ENCODE peak calls at places on chromosomes 16 and 17, in ten cellular contexts. V is psoas muscle, X is bronchial epithelial cell, P is kidney epithelial cell, G is cardiac fibroblast, Z is endothelial cell, F is breast epithelium, M is heart left ventricle, H is heart right ventricle, L is astrocyte of the cerebellum. Y is an unnamed sample.

GRCh38 chr16:89193021-89193575 is 7.2 kb downstream of the SLC22A31 start:
- DNase-seq in V (peak; percentile 48), X (peak; percentile 27), P (no peak), G (peak; percentile 97), Z (no peak), F (no peak), M (peak; percentile 77), H (peak; percentile 72), L (no peak), Y (peak; percentile 87)

GRCh38 chr16:58614212-58614611 is 15.4 kb downstream of the CNOT1 start:
- DNase-seq in V (no peak), X (no peak), P (no peak), G (peak; percentile 41), Z (no peak), F (no peak), M (no peak), H (no peak), L (no peak), Y (no peak)

GRCh38 chr17:8753976-8754440 is 4.3 kb downstream of the SPDYE4 start:
- DNase-seq in V (no peak), X (peak; percentile 40), P (no peak), G (peak; percentile 31), Z (no peak), F (no peak), M (no peak), H (no peak), L (no peak), Y (peak; percentile 67)

GRCh38 chr17:57810740-57811632 is 38.9 kb downstream of the MRPS23 start:
- DNase-seq in V (peak; percentile 44), X (peak; percentile 23), P (no peak), G (peak; percentile 67), Z (no peak), F (no peak), M (peak; percentile 43), H (peak; percentile 69), L (peak; percentile 81), Y (no peak)

GRCh38 chr16:77993111-77993571 is 29.2 kb upstream of the CLEC3A start:
- DNase-seq in V (no peak), X (no peak), P (no peak), G (no peak), Z (no peak), F (no peak), M (no peak), H (no peak), L (peak; percentile 28), Y (no peak)

GRCh38 chr16:86862596-86862995 is 284.2 kb downstream of the FOXL1 start:
- DNase-seq in V (no peak), X (no peak), P (no peak), G (peak; percentile 10), Z (no peak), F (no peak), M (peak; percentile 41), H (peak; percentile 40), L (no peak), Y (no peak)

GRCh38 chr17:6458416-6458950 is 14.2 kb downstream of the PIMREG start:
- DNase-seq in V (no peak), X (no peak), P (no peak), G (no peak), Z (no peak), F (no peak), M (no peak), H (no peak), L (no peak), Y (no peak)

GRCh38 chr17:39617446-39618251 is 9.1 kb upstream of the PPP1R1B start:
- DNase-seq in V (peak; percentile 62), X (peak; percentile 23), P (no peak), G (peak; percentile 74), Z (no peak), F (peak; percentile 74), M (peak; percentile 63), H (peak; percentile 71), L (no peak), Y (no peak)

GRCh38 chr16:2032285-2033056 is 5.8 kb downstream of the NHERF2 start:
- DNase-seq in V (no peak), X (no peak), P (no peak), G (no peak), Z (no peak), F (no peak), M (peak; percentile 69), H (no peak), L (no peak), Y (no peak)

DNA sequence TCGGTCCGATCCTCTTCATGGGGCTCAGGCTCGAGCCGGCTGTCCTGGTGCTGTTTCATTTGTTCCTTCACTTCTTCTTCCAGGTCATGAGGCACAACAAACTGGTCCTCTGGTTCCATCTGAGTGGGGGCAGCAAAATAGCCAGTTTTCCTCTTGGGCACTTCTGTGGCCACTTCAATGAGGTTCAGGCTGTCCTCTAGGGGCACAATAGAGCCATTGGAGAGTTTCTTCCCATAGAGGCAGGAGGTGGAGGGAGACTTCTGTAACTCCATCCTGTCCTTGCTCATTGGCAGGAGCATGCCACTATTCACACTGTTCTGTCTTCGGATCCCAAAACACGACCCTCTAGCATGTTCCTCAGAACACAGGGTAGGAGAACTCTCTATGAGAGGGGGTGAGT is 22.9 kb downstream of the MARVELD3 start:
- DNase-seq in V (no peak), X (peak; percentile 7), P (no peak), G (peak; percentile 11), Z (peak; percentile 23), F (no peak), M (no peak), H (no peak), L (no peak), Y (no peak)
- TF ChIP-seq CTCF in V (no peak), X (peak; percentile 55), P (peak; percentile 37), G (peak; percentile 46), Z (no peak), F (no peak), M (no peak), H (peak; percentile 18), L (peak; percentile 38), Y (peak; percentile 37)

DNA sequence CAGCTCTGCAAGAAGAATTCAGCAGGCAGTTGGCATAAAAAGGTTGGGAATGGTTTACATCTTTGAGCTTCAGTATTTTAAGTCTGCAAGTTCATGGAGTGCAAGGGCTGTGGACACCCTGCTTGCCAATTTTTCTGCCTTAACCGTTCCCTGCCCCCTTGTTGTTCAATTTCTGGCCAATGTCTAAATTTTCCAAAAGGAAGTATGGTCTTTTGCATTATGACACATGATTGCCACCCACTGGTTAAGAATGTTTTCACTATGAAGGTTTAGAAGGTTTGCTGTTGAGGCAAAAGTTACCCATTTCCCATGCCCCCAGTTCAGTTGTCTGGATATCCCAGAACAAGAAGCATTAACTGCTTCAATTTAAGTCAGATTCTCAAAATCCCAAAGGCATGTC is 441.9 kb downstream of the CDH13 start:
- DNase-seq in V (no peak), X (no peak), P (no peak), G (peak; percentile 80), Z (no peak), F (no peak), M (no peak), H (no peak), L (peak; percentile 53), Y (no peak)
- TF ChIP-seq CTCF in V (peak; percentile 25), X (no peak), P (peak; percentile 19), G (peak; percentile 15), Z (no peak), F (no peak), M (peak; percentile 18), H (peak; percentile 46), L (peak; percentile 40), Y (no peak)

DNA sequence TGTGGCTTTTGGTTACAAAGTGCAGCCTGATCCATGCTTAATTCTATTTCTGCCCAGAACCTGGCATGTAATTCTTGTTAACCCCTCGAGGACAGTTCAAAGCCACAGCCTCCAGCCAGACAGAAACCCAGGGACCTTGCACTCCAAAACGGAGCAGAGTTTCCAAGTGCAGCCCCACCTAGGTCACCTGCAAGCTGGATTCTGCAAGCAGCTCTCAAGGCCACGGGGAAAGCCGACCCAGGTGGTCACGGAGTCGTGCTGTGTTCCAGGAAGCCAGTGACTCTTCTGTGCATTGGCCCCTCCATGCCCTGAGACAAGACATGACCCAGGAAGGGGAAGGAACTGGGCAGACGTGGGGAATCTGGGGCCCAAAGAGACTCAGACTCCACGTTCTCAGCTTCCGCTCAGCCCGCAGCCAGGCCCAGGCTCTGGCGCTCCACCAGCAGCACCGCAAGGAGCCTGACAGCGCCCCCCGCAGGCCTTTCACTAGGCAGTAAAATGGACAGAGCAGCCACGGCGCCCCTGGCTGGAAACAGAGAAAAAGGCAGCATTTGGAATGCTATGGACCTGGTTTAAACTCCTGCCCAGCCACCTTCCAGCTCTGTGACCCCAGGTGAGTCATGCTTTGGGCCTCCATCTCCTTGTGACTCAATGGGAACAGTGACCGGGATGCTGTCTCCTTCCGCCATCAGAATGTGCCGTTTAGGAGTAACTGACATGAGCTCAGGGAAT is 27.3 kb upstream of the GSG1L start:
- DNase-seq in V (no peak), X (peak; percentile 25), P (peak; percentile 41), G (no peak), Z (peak; percentile 38), F (no peak), M (no peak), H (no peak), L (no peak), Y (no peak)
- TF ChIP-seq CTCF in V (no peak), X (peak; percentile 17), P (peak; percentile 46), G (peak; percentile 33), Z (peak; percentile 52), F (no peak), M (no peak), H (no peak), L (peak; percentile 33), Y (no peak)

GRCh38 chr17:75685508-75685907 is 18.4 kb downstream of the SAP30BP start:
- DNase-seq in V (no peak), X (peak; percentile 67), P (no peak), G (no peak), Z (no peak), F (no peak), M (no peak), H (no peak), L (no peak), Y (no peak)
- TF ChIP-seq CTCF in V (no peak), X (no peak), P (no peak), G (no peak), Z (no peak), F (no peak), M (no peak), H (no peak), L (no peak), Y (no peak)

GRCh38 chr17:19321481-19322128 is 40.9 kb downstream of the B9D1 start:
- DNase-seq in V (no peak), X (no peak), P (no peak), G (no peak), Z (no peak), F (no peak), M (no peak), H (no peak), L (no peak), Y (no peak)
- TF ChIP-seq CTCF in V (no peak), X (no peak), P (peak; percentile 5), G (peak; percentile 18), Z (peak; percentile 18), F (no peak), M (no peak), H (peak; percentile 10), L (peak; percentile 29), Y (no peak)

GRCh38 chr16:85563515-85564276 is 49.4 kb upstream of the GSE1 start:
- DNase-seq in V (peak; percentile 76), X (no peak), P (no peak), G (peak; percentile 79), Z (peak; percentile 66), F (no peak), M (peak; percentile 82), H (peak; percentile 82), L (no peak), Y (no peak)
- TF ChIP-seq CTCF in V (no peak), X (no peak), P (peak; percentile 47), G (peak; percentile 4), Z (no peak), F (no peak), M (peak; percentile 8), H (peak; percentile 32), L (no peak), Y (no peak)

Y was measured in GM13977.